ENCODE peak calls at places on chromosomes 7 and 10, in six cellular contexts. D is MV-4-11, G is colonic mucosa, S is IMR-90, M is A172, Q is KBM-7. O is an unnamed sample.

GRCh38 chr7:116249969-116250553 is 39.7 kb downstream of the TES start:
- DNase-seq in G (no peak), S (peak; percentile 58), M (peak; percentile 54), Q (peak; percentile 38), D (peak; percentile 53), O (no peak)

GRCh38 chr10:78443900-78444571 is 410.4 kb downstream of the RPS24 start:
- DNase-seq in M (no peak), S (no peak), G (no peak), Q (no peak), D (no peak), O (no peak)

GRCh38 chr7:157543276-157543675 is 206.5 kb downstream of the DNAJB6 start:
- DNase-seq in G (no peak), S (no peak), D (no peak), M (no peak), Q (no peak), O (no peak)

GRCh38 chr10:101336382-101336781 is 17.6 kb upstream of the BTRC start:
- DNase-seq in G (no peak), Q (no peak), D (no peak), M (no peak), S (no peak), O (no peak)

GRCh38 chr10:86992929-86993328 is 24.6 kb downstream of the ADIRF start:
- DNase-seq in D (no peak), S (no peak), Q (no peak), G (no peak), M (no peak), O (no peak)

GRCh38 chr10:34889004-34889869 is 74.1 kb upstream of the PARD3 start:
- DNase-seq in S (no peak), Q (no peak), G (no peak), M (peak; percentile 20), D (no peak), O (no peak)

GRCh38 chr7:157588271-157588589 is 251.4 kb downstream of the DNAJB6 start:
- DNase-seq in G (no peak), M (no peak), Q (no peak), D (no peak), S (no peak), O (no peak)

GRCh38 chr7:11228515-11228914 is 254.8 kb downstream of the PHF14 start:
- DNase-seq in S (no peak), M (no peak), D (no peak), Q (no peak), G (peak; percentile 28), O (no peak)

GRCh38 chr10:84360634-84361365 is 32.4 kb downstream of the CCSER2 start:
- DNase-seq in D (no peak), M (peak; percentile 15), Q (no peak), G (no peak), S (peak; percentile 34), O (no peak)

GRCh38 chr10:90642136-90642535 is 215.7 kb downstream of the HTR7 start:
- DNase-seq in G (no peak), D (no peak), S (peak; percentile 46), M (no peak), Q (no peak), O (no peak)

GRCh38 chr7:157690833-157691382 is 354.1 kb downstream of the DNAJB6 start:
- DNase-seq in S (no peak), D (peak; percentile 33), G (peak; percentile 52), Q (no peak), M (peak; percentile 82), O (no peak)

GRCh38 chr7:42745357-42746022 is 166.4 kb downstream of the C7orf25 start:
- DNase-seq in D (no peak), M (no peak), S (peak; percentile 4), Q (peak; percentile 23), G (peak; percentile 28), O (no peak)

GRCh38 chr7:142817506-142817905 is 37.4 kb upstream of the EPHB6 start:
- DNase-seq in M (no peak), D (no peak), G (no peak), S (no peak), Q (no peak), O (no peak)

GRCh38 chr7:2631924-2632716 is at the start of gene TTYH3:
- DNase-seq in Q (no peak), G (no peak), S (no peak), D (no peak), M (no peak), O (no peak)

GRCh38 chr7:80284848-80285247 is 150.2 kb downstream of the GNAI1 start:
- DNase-seq in D (no peak), G (no peak), M (peak; percentile 39), S (peak; percentile 95), Q (no peak), O (no peak)

GRCh38 chr7:99267530-99268360 is 4.9 kb upstream of the MYH16 start:
- DNase-seq in D (no peak), G (no peak), Q (no peak), M (peak; percentile 97), S (peak; percentile 94), O (peak; percentile 79)

GRCh38 chr7:149317986-149318672 is 56.1 kb downstream of the ZNF783 start:
- DNase-seq in M (no peak), S (no peak), G (no peak), D (no peak), Q (peak; percentile 28), O (no peak)

GRCh38 chr7:152459724-152460251 is 24.0 kb upstream of the KMT2C start:
- DNase-seq in G (peak; percentile 22), D (peak; percentile 98), M (no peak), Q (peak; percentile 97), S (peak; percentile 40), O (no peak)

GRCh38 chr7:28550580-28551205 is 138.4 kb downstream of the CREB5 start:
- DNase-seq in S (no peak), Q (no peak), G (no peak), M (no peak), D (no peak), O (no peak)

GRCh38 chr7:47669178-47669878 is 87.4 kb upstream of the TNS3 start:
- DNase-seq in D (peak; percentile 91), G (peak; percentile 64), M (peak; percentile 95), S (peak; percentile 96), Q (peak; percentile 87), O (no peak)

GRCh38 chr7:8379264-8379663 is 54.1 kb upstream of the NXPH1 start:
- DNase-seq in M (no peak), Q (no peak), D (no peak), G (no peak), S (no peak), O (no peak)

GRCh38 chr10:70705121-70705861 is 33.0 kb downstream of the ADAMTS14 start:
- DNase-seq in Q (no peak), G (no peak), S (no peak), D (no peak), M (no peak), O (no peak)

GRCh38 chr10:104036518-104037260 is 49.0 kb downstream of the COL17A1 start:
- DNase-seq in G (no peak), S (no peak), D (no peak), M (no peak), Q (no peak), O (no peak)

GRCh38 chr7:117489911-117490310 is 10.1 kb downstream of the CFTR start:
- DNase-seq in S (no peak), D (no peak), M (no peak), Q (no peak), G (peak; percentile 54), O (no peak)

GRCh38 chr10:47264797-47265281 is 35.2 kb upstream of the GDF10 start:
- DNase-seq in S (no peak), Q (no peak), M (no peak), G (no peak), D (peak; percentile 37), O (no peak)

GRCh38 chr10:69552268-69552667 is 21.0 kb downstream of the NEUROG3 start:
- DNase-seq in M (no peak), S (no peak), Q (no peak), D (no peak), G (no peak), O (no peak)

GRCh38 chr7:11436317-11436716 is 395.7 kb downstream of the THSD7A start:
- DNase-seq in D (no peak), S (peak; percentile 0), Q (no peak), G (no peak), M (peak; percentile 8), O (no peak)

GRCh38 chr7:77913977-77914607 is 115.5 kb downstream of the PHTF2 start:
- DNase-seq in S (peak; percentile 66), Q (no peak), G (no peak), D (no peak), M (no peak), O (no peak)

GRCh38 chr7:152050547-152050971 is 25.1 kb downstream of the GALNT11 start:
- DNase-seq in Q (no peak), G (no peak), D (no peak), M (peak; percentile 10), S (peak; percentile 52), O (no peak)

GRCh38 chr7:11754933-11755332 is 77.1 kb downstream of the THSD7A start:
- DNase-seq in D (no peak), S (no peak), Q (no peak), M (no peak), G (no peak), O (no peak)

GRCh38 chr7:117793496-117793895 is 79.7 kb downstream of the CTTNBP2 start:
- DNase-seq in S (no peak), M (no peak), D (no peak), G (no peak), Q (no peak), O (no peak)

GRCh38 chr7:81430761-81431160 is 339.1 kb downstream of the HGF start:
- DNase-seq in D (no peak), S (no peak), G (no peak), M (no peak), Q (no peak), O (no peak)

GRCh38 chr10:69004821-69005220 is 16.2 kb downstream of the KIFBP start:
- DNase-seq in D (peak; percentile 79), Q (peak; percentile 55), G (no peak), M (peak; percentile 57), S (peak; percentile 73), O (peak; percentile 47)

GRCh38 chr7:24700446-24701044 is 56.7 kb downstream of the GSDME start:
- DNase-seq in G (no peak), S (peak; percentile 38), D (no peak), M (peak; percentile 19), Q (no peak), O (no peak)

GRCh38 chr7:130872756-130873448 is 138.9 kb upstream of the KLF14 start:
- DNase-seq in S (peak; percentile 43), Q (no peak), M (no peak), G (no peak), D (no peak), O (no peak)

O was measured in SW 1271.